ENCODE peak calls at places on chromosomes 4 and X, in six cellular contexts. V is IMR-90, H is mesenchymal stem cell, A is neuronal stem cell, O is mesendoderm, Q is H1. N is an unnamed sample.
A peak's percentile ranks its signal among the peaks of the same experiment; 100 is the strongest.

GRCh38 chrX:97380200-97380599 is 496.5 kb downstream of the RPA4 start:
- DNase-seq in V (no peak), H (no peak), A (no peak), O (no peak), Q (no peak), N (no peak)

GRCh38 chr4:103075894-103076776 is at the start of gene SLC9B2:
- DNase-seq in V (peak; percentile 56), H (peak; percentile 70), A (peak; percentile 46), O (peak; percentile 76), Q (no peak), N (peak; percentile 70)

GRCh38 chr4:52925531-52925968 is 63.4 kb downstream of the RASL11B start:
- DNase-seq in V (no peak), H (peak; percentile 16), A (no peak), O (peak; percentile 87), Q (no peak), N (no peak)

GRCh38 chr4:59200992-59201391 is 1999.1 kb upstream of the ADGRL3 start:
- DNase-seq in V (no peak), H (no peak), A (no peak), O (no peak), Q (no peak), N (no peak)

GRCh38 chr4:13264126-13264525 is 220.0 kb downstream of the RAB28 start:
- DNase-seq in V (no peak), H (peak; percentile 47), A (no peak), O (no peak), Q (no peak), N (no peak)

GRCh38 chrX:108131471-108131870 is 39.9 kb downstream of the ATG4A start:
- DNase-seq in V (peak; percentile 42), H (no peak), A (no peak), O (peak; percentile 11), Q (no peak), N (no peak)

GRCh38 chr4:123640271-123640670 is 243.7 kb downstream of the SPRY1 start:
- DNase-seq in V (peak; percentile 78), H (peak; percentile 27), A (no peak), O (no peak), Q (no peak), N (no peak)

GRCh38 chr4:1035510-1035909 is 24.1 kb downstream of the FGFRL1 start:
- DNase-seq in V (no peak), H (no peak), A (no peak), O (no peak), Q (no peak), N (no peak)

GRCh38 chr4:73019462-73020047 is 50.0 kb downstream of the COX18 start:
- DNase-seq in V (peak; percentile 47), H (peak; percentile 49), A (peak; percentile 23), O (peak; percentile 36), Q (no peak), N (no peak)

GRCh38 chr4:44016582-44017421 is 431.8 kb downstream of the KCTD8 start:
- DNase-seq in V (peak; percentile 23), H (peak; percentile 1), A (no peak), O (no peak), Q (no peak), N (no peak)

GRCh38 chr4:71380721-71381120 is 41.9 kb downstream of the SLC4A4 start:
- DNase-seq in V (peak; percentile 79), H (peak; percentile 86), A (no peak), O (peak; percentile 24), Q (no peak), N (no peak)

GRCh38 chrX:148871422-148872152 is 371.2 kb downstream of the AFF2 start:
- DNase-seq in V (peak; percentile 70), H (no peak), A (no peak), O (no peak), Q (no peak), N (no peak)

GRCh38 chr4:149280886-149281285 is 534.8 kb downstream of the IQCM start:
- DNase-seq in V (peak; percentile 48), H (no peak), A (no peak), O (no peak), Q (no peak), N (no peak)

GRCh38 chr4:82852751-82853053 is 38.3 kb downstream of the SEC31A start:
- DNase-seq in V (no peak), H (no peak), A (no peak), O (peak; percentile 15), Q (no peak), N (no peak)

GRCh38 chr4:37735578-37735977 is 49.4 kb upstream of the RELL1 start:
- DNase-seq in V (no peak), H (no peak), A (no peak), O (no peak), Q (no peak), N (no peak)

GRCh38 chr4:58081356-58081755 is 971.2 kb upstream of the IGFBP7 start:
- DNase-seq in V (no peak), H (no peak), A (no peak), O (no peak), Q (no peak), N (no peak)

GRCh38 chr4:113474017-113474416 is 287.5 kb downstream of the CAMK2D start:
- DNase-seq in V (peak; percentile 82), H (peak; percentile 71), A (no peak), O (no peak), Q (no peak), N (no peak)

GRCh38 chr4:180150818-180151217 is 2092.4 kb upstream of the TENM3 start:
- DNase-seq in V (peak; percentile 12), H (peak; percentile 24), A (no peak), O (no peak), Q (no peak), N (no peak)

GRCh38 chr4:82898322-82899243 is 2.0 kb upstream of the THAP9 start:
- DNase-seq in V (peak; percentile 91), H (peak; percentile 92), A (no peak), O (peak; percentile 36), Q (no peak), N (no peak)

GRCh38 chr4:10655968-10656367 is 28.6 kb downstream of the CLNK start:
- DNase-seq in V (peak; percentile 88), H (peak; percentile 72), A (no peak), O (no peak), Q (no peak), N (no peak)

GRCh38 chrX:46648660-46649059 is 75.1 kb downstream of the CHST7 start:
- DNase-seq in V (no peak), H (no peak), A (no peak), O (peak; percentile 44), Q (no peak), N (no peak)
- H2BK15ac ChIP-seq in V (no peak overlapping the region), H (no peak overlapping the region), A (no peak overlapping the region), O (no peak overlapping the region), Q (no peak overlapping the region), N (no peak overlapping the region)

GRCh38 chrX:103518571-103518970 is 718 bp downstream of the RAB40A start:
- DNase-seq in V (no peak), H (no peak), A (no peak), O (no peak), Q (no peak), N (no peak)

GRCh38 chrX:103524747-103525146 is 5.5 kb upstream of the RAB40A start:
- DNase-seq in V (no peak), H (no peak), A (no peak), O (no peak), Q (no peak), N (no peak)

GRCh38 chrX:103517246-103517645 is 2.0 kb downstream of the RAB40A start:
- DNase-seq in V (peak; percentile 63), H (no peak), A (no peak), O (no peak), Q (no peak), N (no peak)

GRCh38 chrX:103520391-103520790 is 1.1 kb upstream of the RAB40A start:
- DNase-seq in V (peak; percentile 71), H (peak; percentile 60), A (no peak), O (peak; percentile 53), Q (no peak), N (no peak)

GRCh38 chrX:103519389-103519788 is at the start of gene RAB40A:
- DNase-seq in V (no peak), H (no peak), A (no peak), O (no peak), Q (no peak), N (no peak)
- H4K8ac ChIP-seq in V (no peak within 1 kb of the TSS), H (no peak within 1 kb of the TSS), A (no peak within 1 kb of the TSS), O (no peak within 1 kb of the TSS), Q (no peak within 1 kb of the TSS), N (no peak within 1 kb of the TSS)

GRCh38 chrX:11189097-11189496 is 78.0 kb downstream of the HCCS start:
- DNase-seq in V (no peak), H (no peak), A (no peak), O (no peak), Q (no peak), N (no peak)
- H2BK15ac ChIP-seq in V (no peak overlapping the region), H (no peak overlapping the region), A (no peak overlapping the region), O (no peak overlapping the region), Q (no peak overlapping the region), N (no peak overlapping the region)

DNA sequence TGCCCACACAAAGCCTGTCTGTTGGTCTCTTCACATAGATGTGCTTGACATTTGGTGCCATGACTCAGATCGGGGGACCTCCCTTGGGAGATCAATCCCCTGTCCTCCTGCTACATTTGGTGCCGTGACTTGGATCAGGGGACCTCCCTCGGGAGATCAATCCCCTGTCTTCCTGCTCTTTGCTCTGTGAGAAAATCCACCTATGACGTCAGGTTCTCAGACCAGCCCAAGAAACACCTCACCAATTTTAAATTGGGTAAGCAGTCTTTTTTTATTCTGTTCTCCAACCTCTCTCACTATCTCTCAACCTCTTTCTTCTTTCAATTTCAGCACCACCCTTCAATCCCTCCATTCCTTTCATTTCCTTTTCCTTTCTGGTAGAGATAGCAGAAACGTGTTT is 159.6 kb upstream of the AGTR2 start:
- DNase-seq in V (no peak), H (no peak), A (no peak), O (no peak), Q (no peak), N (no peak)
- H4K8ac ChIP-seq in V (no peak overlapping the region), H (no peak overlapping the region), A (no peak overlapping the region), O (no peak overlapping the region), Q (no peak overlapping the region), N (no peak overlapping the region)

GRCh38 chr4:84914686-84915395 is 51.6 kb downstream of the WDFY3 start:
- DNase-seq in V (no peak), H (no peak), A (no peak), O (no peak), Q (no peak), N (no peak)
- H2BK15ac ChIP-seq in V (no peak overlapping the region), H (no peak overlapping the region), A (no peak overlapping the region), O (no peak overlapping the region), Q (no peak overlapping the region), N (no peak overlapping the region)

DNA sequence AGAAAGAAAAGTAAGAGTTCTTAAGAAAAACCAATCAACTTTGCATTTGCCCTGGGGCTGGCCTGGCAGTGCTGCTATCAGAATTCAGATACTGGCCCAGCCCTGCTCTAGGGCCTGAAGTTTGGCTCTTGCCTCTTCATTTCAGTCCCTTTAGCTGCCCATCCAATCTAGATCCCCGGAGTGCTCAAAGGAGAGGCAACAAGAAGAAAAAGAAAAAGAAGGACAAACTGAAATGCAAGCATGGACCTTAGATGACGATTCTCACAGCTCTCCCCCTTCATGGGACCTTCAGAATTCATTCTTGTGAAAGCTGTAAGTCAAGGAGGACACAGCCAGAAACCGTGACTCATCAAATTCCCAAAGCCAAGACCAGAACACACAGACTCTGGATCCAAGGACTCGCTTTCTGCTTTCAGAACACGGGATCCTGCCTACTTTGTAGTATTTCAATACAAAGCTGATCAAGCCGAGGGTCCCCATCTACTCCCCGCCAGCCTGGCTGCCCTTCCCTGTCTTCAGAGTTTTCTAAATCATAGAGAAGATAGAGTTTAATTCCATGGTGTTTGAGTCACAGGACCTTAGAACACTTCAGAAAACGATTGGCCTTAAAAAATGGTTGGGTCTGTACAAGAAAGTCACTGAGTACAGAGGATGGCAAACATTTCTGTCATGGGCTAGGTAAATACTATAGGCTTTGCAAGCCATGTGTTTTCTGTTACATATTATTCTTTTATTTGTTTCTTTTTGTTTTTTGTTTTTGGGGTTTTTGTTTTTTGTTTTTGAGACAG is 103.7 kb downstream of the RBM47 start:
- DNase-seq in V (peak; percentile 88), H (peak; percentile 90), A (no peak), O (peak; percentile 93), Q (peak; percentile 38), N (peak; percentile 70)
- H4K8ac ChIP-seq in V (no peak overlapping the region), H (peak overlapping the region; percentile 70), A (no peak overlapping the region), O (no peak overlapping the region), Q (no peak overlapping the region), N (no peak overlapping the region)

N was measured in H9.